ENCODE peak calls at places on chromosomes 4 and X, in seven cellular contexts. I is neuronal stem cell, C is mesendoderm, T is IMR-90, B is trophoblast cell, W is H9, K is H1. D is an unnamed sample.

GRCh38 chr4:2402053-2402452 is 16.4 kb downstream of the ZFYVE28 start:
- DNase-seq in I (peak; percentile 67), C (peak; percentile 97), T (no peak), B (peak; percentile 37), W (peak; percentile 99), K (peak; percentile 74), D (peak; percentile 58)

GRCh38 chrX:50813843-50814661 is at the start of gene SHROOM4:
- DNase-seq in I (peak; percentile 63), C (peak; percentile 78), T (peak; percentile 58), B (peak; percentile 17), W (peak; percentile 87), K (peak; percentile 50), D (peak; percentile 83)

GRCh38 chr4:167940217-167940616 is 152.1 kb upstream of the ANXA10 start:
- DNase-seq in I (no peak), C (no peak), T (no peak), B (no peak), W (no peak), K (no peak), D (no peak)

GRCh38 chrX:115642304-115642703 is 81.3 kb downstream of the PLS3 start:
- DNase-seq in I (no peak), C (peak; percentile 23), T (no peak), B (no peak), W (peak; percentile 45), K (no peak), D (peak; percentile 16)

GRCh38 chr4:68748181-68748981 is 67.4 kb upstream of the UGT2B10 start:
- DNase-seq in I (no peak), C (no peak), T (no peak), B (no peak), W (no peak), K (no peak), D (no peak)

GRCh38 chr4:53788011-53788410 is 196.7 kb upstream of the LNX1 start:
- DNase-seq in I (no peak), C (no peak), T (no peak), B (no peak), W (no peak), K (no peak), D (no peak)

GRCh38 chr4:76206222-76206942 is 7.2 kb downstream of the SCARB2 start:
- DNase-seq in I (no peak), C (no peak), T (peak; percentile 58), B (peak; percentile 98), W (no peak), K (no peak), D (no peak)

GRCh38 chr4:20839957-20840356 is 139.7 kb downstream of the PACRGL start:
- DNase-seq in I (no peak), C (peak; percentile 74), T (peak; percentile 53), B (peak; percentile 93), W (no peak), K (no peak), D (peak; percentile 82)

GRCh38 chr4:111595456-111595855 is 549.8 kb upstream of the FAM241A start:
- DNase-seq in I (no peak), C (no peak), T (no peak), B (no peak), W (no peak), K (no peak), D (no peak)

GRCh38 chr4:40299704-40300336 is 35.3 kb upstream of the CHRNA9 start:
- DNase-seq in I (no peak), C (peak; percentile 34), T (no peak), B (peak; percentile 46), W (no peak), K (no peak), D (no peak)

GRCh38 chrX:137052641-137053235 is 18.9 kb upstream of the GPR101 start:
- DNase-seq in I (no peak), C (no peak), T (no peak), B (no peak), W (peak; percentile 34), K (no peak), D (no peak)

GRCh38 chrX:137051978-137052640 is 18.3 kb upstream of the GPR101 start:
- DNase-seq in I (peak; percentile 57), C (peak; percentile 61), T (peak; percentile 17), B (peak; percentile 57), W (peak; percentile 75), K (no peak), D (peak; percentile 33)
- H2BK5ac ChIP-seq in I (no peak overlapping the region), C (no peak overlapping the region), T (no peak overlapping the region), B (no peak overlapping the region), W (no peak overlapping the region), K (no peak overlapping the region), D (no peak overlapping the region)

GRCh38 chr4:104429150-104429741 is 65.4 kb downstream of the CXXC4 start:
- DNase-seq in I (no peak), C (no peak), T (no peak), B (no peak), W (no peak), K (no peak), D (peak; percentile 6)

GRCh38 chr4:104424368-104424921 is 70.2 kb downstream of the CXXC4 start:
- DNase-seq in I (no peak), C (no peak), T (no peak), B (no peak), W (no peak), K (no peak), D (no peak)

GRCh38 chr4:104421576-104421975 is 73.1 kb downstream of the CXXC4 start:
- DNase-seq in I (no peak), C (peak; percentile 18), T (no peak), B (peak; percentile 26), W (no peak), K (no peak), D (peak; percentile 63)

GRCh38 chr4:104425003-104425402 is 69.7 kb downstream of the CXXC4 start:
- DNase-seq in I (no peak), C (no peak), T (no peak), B (no peak), W (no peak), K (no peak), D (no peak)

GRCh38 chr4:104425948-104426347 is 68.7 kb downstream of the CXXC4 start:
- DNase-seq in I (no peak), C (no peak), T (no peak), B (no peak), W (no peak), K (no peak), D (no peak)
- H2BK5ac ChIP-seq in I (no peak overlapping the region), C (no peak overlapping the region), T (no peak overlapping the region), B (no peak overlapping the region), W (no peak overlapping the region), K (no peak overlapping the region), D (no peak overlapping the region)

GRCh38 chrX:103513476-103514108 is 5.7 kb downstream of the RAB40A start:
- DNase-seq in I (no peak), C (no peak), T (no peak), B (peak; percentile 93), W (no peak), K (no peak), D (no peak)
- H2BK5ac ChIP-seq in I (no peak overlapping the region), C (no peak overlapping the region), T (no peak overlapping the region), B (no peak overlapping the region), W (no peak overlapping the region), K (no peak overlapping the region), D (no peak overlapping the region)

GRCh38 chr4:41660350-41660749 is 88.2 kb downstream of the PHOX2B start:
- DNase-seq in I (no peak), C (no peak), T (no peak), B (no peak), W (no peak), K (no peak), D (no peak)
- H2BK5ac ChIP-seq in I (no peak overlapping the region), C (no peak overlapping the region), T (no peak overlapping the region), B (no peak overlapping the region), W (no peak overlapping the region), K (no peak overlapping the region), D (no peak overlapping the region)

GRCh38 chr4:140176735-140177134 is 22.8 kb upstream of the MAML3 start:
- DNase-seq in I (no peak), C (no peak), T (peak; percentile 90), B (peak; percentile 34), W (no peak), K (no peak), D (peak; percentile 56)

GRCh38 chr4:140185725-140186124 is 31.7 kb upstream of the MAML3 start:
- DNase-seq in I (no peak), C (no peak), T (no peak), B (no peak), W (no peak), K (no peak), D (no peak)

GRCh38 chr4:140183270-140183669 is 29.3 kb upstream of the MAML3 start:
- DNase-seq in I (no peak), C (no peak), T (no peak), B (no peak), W (no peak), K (no peak), D (no peak)

DNA sequence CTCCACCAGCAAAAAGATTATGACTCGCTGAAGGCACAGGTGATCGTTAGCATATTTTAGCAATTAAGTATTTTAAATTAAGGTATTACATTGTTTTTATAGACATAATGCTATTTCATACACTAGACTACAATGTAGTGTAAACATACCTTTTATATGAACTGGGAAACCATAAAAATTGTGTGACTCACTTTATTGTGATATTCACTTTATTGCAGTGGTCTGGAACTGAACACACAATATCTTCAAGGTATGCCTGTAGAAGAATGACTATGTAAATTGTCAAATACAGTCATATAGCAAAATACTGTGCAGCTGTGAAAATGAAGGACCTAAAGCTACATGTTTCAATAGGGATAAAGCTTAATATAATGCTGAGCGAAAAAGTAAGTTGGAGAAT is 26.6 kb upstream of the MAML3 start:
- DNase-seq in I (no peak), C (no peak), T (no peak), B (no peak), W (no peak), K (no peak), D (no peak)
- H2BK5ac ChIP-seq in I (no peak overlapping the region), C (no peak overlapping the region), T (no peak overlapping the region), B (no peak overlapping the region), W (no peak overlapping the region), K (no peak overlapping the region), D (no peak overlapping the region)

GRCh38 chr4:148369919-148370318 is 72.3 kb downstream of the NR3C2 start:
- DNase-seq in I (no peak), C (no peak), T (no peak), B (no peak), W (no peak), K (no peak), D (no peak)
- H2BK5ac ChIP-seq in I (no peak overlapping the region), C (no peak overlapping the region), T (no peak overlapping the region), B (no peak overlapping the region), W (no peak overlapping the region), K (no peak overlapping the region), D (no peak overlapping the region)

GRCh38 chrX:152907084-152907651 is 9.3 kb downstream of the ZNF185 start:
- DNase-seq in I (peak; percentile 27), C (peak; percentile 92), T (peak; percentile 94), B (no peak), W (peak; percentile 85), K (no peak), D (peak; percentile 88)
- H2BK5ac ChIP-seq in I (no peak overlapping the region), C (no peak overlapping the region), T (peak overlapping the region; percentile 64), B (no peak overlapping the region), W (no peak overlapping the region), K (no peak overlapping the region), D (no peak overlapping the region)